ENCODE peak calls at places on chromosomes 6 and 20, in eight cellular contexts. N is esophagus muscularis mucosa, B is foreskin fibroblast, D is Caco-2, S is heart left ventricle, G is cardiac fibroblast, H is tibial artery, E is adrenal gland. X is an unnamed sample.

GRCh38 chr6:43683708-43684455 is 3.7 kb downstream of the MRPS18A start:
- DNase-seq in H (no peak), S (no peak), G (no peak), B (no peak), E (no peak), N (no peak), D (no peak), X (no peak)

GRCh38 chr6:114939630-114940029 is 596.8 kb upstream of the HS3ST5 start:
- DNase-seq in N (no peak), H (no peak), E (no peak), D (no peak), G (no peak), S (no peak), B (no peak), X (no peak)

GRCh38 chr6:118397653-118398052 is 150.4 kb upstream of the PLN start:
- DNase-seq in S (no peak), E (no peak), D (no peak), N (no peak), B (no peak), H (no peak), G (no peak), X (no peak)

GRCh38 chr6:74932214-74932923 is 273.5 kb downstream of the COL12A1 start:
- DNase-seq in D (no peak), S (no peak), E (no peak), H (no peak), N (no peak), G (peak), B (no peak), X (no peak)

GRCh38 chr6:94645191-94645590 is 932.1 kb upstream of the MANEA start:
- DNase-seq in H (no peak), G (no peak), D (no peak), S (no peak), N (no peak), B (no peak), E (no peak), X (no peak)

GRCh38 chr20:49916146-49917002 is 1.0 kb upstream of the SPATA2 start:
- DNase-seq in G (no peak), S (no peak), N (no peak), H (peak), D (peak), E (no peak), B (peak), X (no peak)

GRCh38 chr6:9789201-9789600 is 625.7 kb downstream of the TFAP2A start:
- DNase-seq in E (no peak), H (no peak), D (no peak), B (no peak), N (no peak), G (no peak), S (no peak), X (no peak)

GRCh38 chr6:100415780-100416179 is 48.9 kb downstream of the SIM1 start:
- DNase-seq in D (no peak), B (no peak), G (no peak), H (no peak), N (no peak), S (no peak), E (no peak), X (no peak)

GRCh38 chr6:132693478-132693877 is 20.4 kb downstream of the VNN1 start:
- DNase-seq in N (no peak), D (no peak), S (no peak), H (no peak), G (peak), B (no peak), E (no peak), X (no peak)

GRCh38 chr20:62744761-62745160 is 36.1 kb downstream of the NTSR1 start:
- DNase-seq in N (no peak), B (no peak), G (peak), E (no peak), D (no peak), S (no peak), H (no peak), X (no peak)

GRCh38 chr6:138250513-138251247 is 32.4 kb upstream of the PBOV1 start:
- DNase-seq in N (no peak), D (no peak), S (peak), B (peak), E (peak), H (peak), G (peak), X (peak)

GRCh38 chr6:143123081-143123480 is 62.4 kb downstream of the AIG1 start:
- DNase-seq in E (no peak), B (no peak), H (no peak), G (no peak), D (no peak), S (no peak), N (no peak), X (no peak)

GRCh38 chr6:13918686-13919085 is 6.1 kb upstream of the RNF182 start:
- DNase-seq in E (no peak), B (no peak), G (no peak), N (no peak), H (no peak), D (no peak), S (no peak), X (no peak)

GRCh38 chr6:13922750-13923149 is 2.0 kb upstream of the RNF182 start:
- DNase-seq in H (no peak), S (no peak), N (no peak), B (no peak), G (no peak), D (no peak), E (no peak), X (no peak)

GRCh38 chr6:13923527-13924145 is 1.1 kb upstream of the RNF182 start:
- DNase-seq in N (no peak), S (no peak), B (peak), D (no peak), E (no peak), H (no peak), G (peak), X (no peak)

GRCh38 chr6:13919861-13920260 is 4.9 kb upstream of the RNF182 start:
- DNase-seq in H (no peak), G (no peak), D (no peak), B (no peak), E (no peak), S (no peak), N (no peak), X (no peak)

GRCh38 chr6:13920584-13920983 is 4.2 kb upstream of the RNF182 start:
- DNase-seq in H (no peak), B (no peak), G (peak), N (no peak), S (no peak), D (no peak), E (no peak), X (no peak)
- TF ChIP-seq CTCF in H (no peak), B (no peak), G (no peak), N (no peak), S (no peak), D (no peak), E (no peak), X (no peak)

DNA sequence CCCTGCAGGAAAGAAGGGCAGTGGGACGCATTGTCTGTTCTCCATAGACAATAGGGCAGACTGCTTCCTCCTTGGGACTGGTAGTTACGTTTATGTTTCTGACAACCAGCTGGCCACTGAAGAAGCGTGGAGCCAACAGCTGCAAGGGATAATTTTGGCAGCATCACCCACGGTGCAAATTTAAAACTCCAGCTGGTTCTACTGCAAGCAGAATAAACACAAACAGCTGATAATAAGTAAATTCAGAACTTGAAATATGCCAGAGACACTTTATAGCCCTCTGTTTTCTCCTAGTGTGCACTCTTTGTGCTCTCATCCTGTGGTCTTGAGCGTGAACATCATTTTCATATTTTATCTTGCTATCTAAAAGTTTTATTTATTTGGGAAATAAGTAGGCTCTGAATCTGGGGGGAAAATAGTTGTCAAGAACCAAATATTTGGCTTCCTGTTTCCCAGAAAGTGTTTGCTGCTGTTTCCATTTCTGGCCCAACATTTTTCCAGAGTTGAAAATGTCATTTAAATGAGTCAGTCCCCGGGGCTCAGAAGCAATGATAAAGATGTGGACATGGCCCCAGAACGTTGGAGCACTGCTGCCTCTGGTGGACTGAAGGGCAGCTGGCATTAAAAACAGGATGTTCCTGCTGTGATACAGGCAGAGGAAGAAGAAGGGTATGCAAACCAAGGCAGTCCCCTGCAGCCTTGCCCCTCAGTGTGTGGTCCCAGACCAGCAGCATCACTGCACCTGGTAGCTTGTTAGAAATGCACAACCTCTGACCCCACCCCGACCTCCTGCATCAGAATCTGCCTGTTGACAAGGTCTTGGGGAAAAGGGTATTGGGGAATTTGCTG is 12.5 kb upstream of the THBD start:
- DNase-seq in S (peak), B (peak), E (no peak), D (peak), H (peak), N (no peak), G (peak), X (no peak)
- TF ChIP-seq CTCF in S (peak), B (peak), E (peak), D (peak), H (peak), N (no peak), G (peak), X (no peak)

DNA sequence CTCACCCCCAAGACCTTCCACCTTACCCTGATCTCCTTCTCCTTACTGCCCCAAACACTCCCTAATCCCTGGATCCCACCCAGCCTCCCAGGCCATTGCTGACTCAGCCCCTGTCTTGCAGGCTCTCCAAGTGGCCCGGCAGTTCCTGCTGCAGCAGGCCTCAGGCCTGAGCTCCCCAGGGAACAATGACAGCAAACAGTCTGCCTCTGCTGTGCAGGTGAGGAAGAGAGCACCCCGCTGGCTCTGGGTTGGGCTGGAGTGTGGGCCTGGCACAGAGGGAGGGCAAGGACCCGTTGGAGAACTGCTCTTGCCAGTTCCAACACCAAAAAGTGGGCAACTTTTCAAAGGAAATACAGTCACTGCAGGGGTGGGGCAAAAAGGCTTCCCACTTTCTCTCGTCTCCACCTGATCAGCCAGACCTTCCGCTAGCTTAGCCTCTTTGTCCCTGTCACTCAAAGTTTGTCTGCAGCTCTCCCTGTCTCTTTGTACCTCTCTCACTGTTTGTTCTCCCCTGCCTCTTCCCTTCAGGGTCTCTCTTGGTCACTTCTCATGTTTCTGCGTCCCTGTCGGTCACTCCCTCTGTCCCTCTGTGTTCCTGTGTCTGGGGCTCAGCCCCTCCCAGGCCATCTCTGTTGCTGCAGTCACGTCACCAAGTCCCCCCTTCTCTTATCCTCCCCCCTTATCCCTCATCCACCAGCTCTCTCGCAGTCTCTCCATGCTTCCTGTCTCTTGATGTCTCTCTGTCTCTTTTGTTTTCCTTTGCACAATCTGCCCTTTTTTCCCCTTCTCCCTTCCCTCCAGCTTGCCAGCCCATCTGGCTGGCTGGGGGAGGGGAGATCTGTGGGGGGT is 31.9 kb downstream of the FOXP4 start:
- DNase-seq in G (peak), S (no peak), D (peak), E (no peak), N (no peak), H (no peak), B (no peak), X (no peak)
- TF ChIP-seq CTCF in G (no peak), S (no peak), D (no peak), E (no peak), N (no peak), H (no peak), B (no peak), X (no peak)

DNA sequence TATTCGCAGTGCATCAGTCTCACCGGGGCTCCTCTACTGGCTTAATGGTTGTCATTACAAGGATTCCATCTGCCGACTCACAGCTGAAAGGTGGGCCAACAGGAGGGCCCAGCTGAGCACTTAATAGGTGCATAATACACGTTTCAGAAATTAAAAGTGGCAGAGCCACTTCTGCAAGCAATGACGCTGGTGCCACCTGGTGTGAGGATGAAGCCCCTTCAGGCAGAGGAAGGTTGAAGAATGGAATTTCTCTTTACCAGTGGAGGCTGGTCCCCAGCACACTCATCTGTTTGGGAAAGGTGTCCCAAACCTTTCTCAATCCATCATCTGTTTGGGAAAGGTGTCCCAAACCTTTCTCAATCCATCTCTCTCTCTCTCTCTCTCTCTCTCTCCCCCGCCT is 8.2 kb upstream of the STMND1 start:
- DNase-seq in B (no peak), N (no peak), D (no peak), G (no peak), H (no peak), E (no peak), S (no peak), X (no peak)
- TF ChIP-seq CTCF in B (peak), N (no peak), D (peak), G (no peak), H (no peak), E (no peak), S (no peak), X (no peak)

GRCh38 chr6:36071281-36071680 is 43.7 kb downstream of the MAPK14 start:
- DNase-seq in G (no peak), D (no peak), H (no peak), E (no peak), N (no peak), B (no peak), S (no peak), X (no peak)

GRCh38 chr6:36076178-36077088 is 48.8 kb downstream of the MAPK14 start:
- DNase-seq in B (no peak), H (no peak), D (no peak), N (no peak), G (no peak), S (no peak), E (no peak), X (no peak)

GRCh38 chr6:36075656-36076055 is 48.0 kb downstream of the MAPK14 start:
- DNase-seq in D (peak), H (no peak), E (no peak), G (no peak), N (no peak), B (no peak), S (no peak), X (no peak)

GRCh38 chr6:36071714-36072113 is 44.1 kb downstream of the MAPK14 start:
- DNase-seq in N (no peak), S (no peak), D (no peak), G (no peak), H (no peak), B (no peak), E (no peak), X (no peak)

GRCh38 chr6:36073587-36073986 is 46.0 kb downstream of the MAPK14 start:
- DNase-seq in H (no peak), S (no peak), G (no peak), D (no peak), E (no peak), B (no peak), N (no peak), X (no peak)
- TF ChIP-seq CTCF in H (no peak), S (no peak), G (no peak), D (no peak), E (no peak), B (no peak), N (no peak), X (no peak)

DNA sequence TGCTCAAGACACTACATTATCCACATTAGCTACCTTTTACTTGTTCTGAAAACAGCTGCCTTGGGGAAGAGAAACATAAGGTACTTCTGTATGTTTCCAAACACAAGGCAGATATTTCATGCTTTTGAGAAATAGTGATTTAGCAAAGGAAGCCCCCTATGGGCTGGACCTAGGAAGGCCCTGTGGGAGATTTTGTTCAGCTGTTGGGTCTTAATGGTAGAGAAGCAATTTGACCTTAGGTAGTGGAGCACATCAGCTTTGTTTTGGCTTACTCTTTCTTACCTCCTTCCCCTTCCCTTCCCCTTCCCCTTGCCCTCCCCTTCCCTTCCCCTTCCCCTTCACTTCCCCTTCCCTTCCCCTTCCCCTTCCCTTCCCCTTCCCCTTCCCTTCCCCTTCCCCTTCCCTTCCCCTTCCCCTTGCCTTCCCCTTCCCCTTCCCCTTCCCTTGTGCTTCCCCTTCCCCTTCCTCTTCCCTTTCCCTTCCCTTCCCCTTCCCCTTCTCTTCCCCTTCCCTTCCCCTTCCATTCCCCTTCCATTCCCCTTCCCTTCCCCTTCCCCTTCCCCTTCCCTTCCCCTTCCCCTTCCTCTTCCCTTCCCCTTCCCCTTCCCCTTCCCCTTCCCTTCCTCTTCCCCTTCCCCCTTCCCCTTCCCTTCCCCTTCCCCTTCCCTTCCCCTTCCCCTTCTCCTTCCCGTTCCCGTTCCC is 84.6 kb downstream of the ANKS1A start:
- DNase-seq in H (no peak), S (no peak), N (no peak), B (no peak), G (peak), D (peak), E (no peak), X (no peak)
- TF ChIP-seq CTCF in H (no peak), S (no peak), N (no peak), B (no peak), G (peak), D (peak), E (no peak), X (no peak)